ENCODE peak calls at places on chromosomes 7 and 10, in nine cellular contexts. T is testis, O is gastrocnemius medialis, U is cardiac muscle cell, B is DND-41, K is transverse colon, Y is astrocyte, J is HepG2, G is lower lobe of right lung. P is an unnamed sample.

GRCh38 chr7:73704640-73705550 is 14.6 kb downstream of the STX1A start:
- DNase-seq in T (no peak), O (no peak), U (no peak), B (no peak), K (no peak), Y (peak; percentile 79), J (no peak), G (peak; percentile 65), P (no peak)

GRCh38 chr7:50956522-50957155 is 173.9 kb upstream of the GRB10 start:
- DNase-seq in T (no peak), O (peak; percentile 51), U (no peak), B (no peak), K (no peak), Y (no peak), J (no peak), G (no peak), P (no peak)

GRCh38 chr10:35635576-35635975 is 6.5 kb downstream of the FZD8 start:
- DNase-seq in T (peak; percentile 57), O (no peak), U (peak; percentile 81), B (peak; percentile 50), K (peak; percentile 33), Y (peak; percentile 35), J (peak; percentile 66), G (no peak), P (peak; percentile 60)

GRCh38 chr7:99001482-99002145 is 123.3 kb downstream of the TRRAP start:
- DNase-seq in T (peak; percentile 7), O (no peak), U (no peak), B (no peak), K (no peak), Y (peak; percentile 22), J (no peak), G (no peak), P (no peak)

GRCh38 chr10:14163374-14164125 is 167.2 kb downstream of the FRMD4A start:
- DNase-seq in T (no peak), O (no peak), U (no peak), B (no peak), K (no peak), Y (no peak), J (no peak), G (no peak), P (no peak)

GRCh38 chr10:24465899-24466615 is 257.1 kb downstream of the KIAA1217 start:
- DNase-seq in T (peak; percentile 63), O (peak; percentile 45), U (no peak), B (no peak), K (peak; percentile 59), Y (peak; percentile 98), J (peak; percentile 92), G (no peak), P (peak; percentile 78)

GRCh38 chr7:70694357-70694908 is 437.5 kb upstream of the GALNT17 start:
- DNase-seq in T (peak; percentile 35), O (no peak), U (peak; percentile 70), B (peak; percentile 57), K (peak; percentile 48), Y (peak; percentile 29), J (no peak), G (peak; percentile 53), P (peak; percentile 47)

GRCh38 chr10:69316313-69317059 is 38.2 kb downstream of the HK1 start:
- DNase-seq in T (no peak), O (no peak), U (no peak), B (no peak), K (no peak), Y (no peak), J (no peak), G (no peak), P (no peak)

GRCh38 chr7:106683941-106684340 is 23.0 kb upstream of the CCDC71L start:
- DNase-seq in T (no peak), O (no peak), U (no peak), B (no peak), K (no peak), Y (no peak), J (no peak), G (no peak), P (no peak)

GRCh38 chr10:77836299-77836820 is 90.2 kb downstream of the DLG5 start:
- DNase-seq in T (peak; percentile 68), O (peak; percentile 56), U (peak; percentile 8), B (peak; percentile 90), K (peak; percentile 68), Y (no peak), J (no peak), G (peak; percentile 74), P (no peak)

GRCh38 chr7:26346611-26347200 is 55.0 kb downstream of the SNX10 start:
- DNase-seq in T (no peak), O (no peak), U (no peak), B (no peak), K (peak; percentile 47), Y (peak; percentile 54), J (no peak), G (no peak), P (no peak)

GRCh38 chr10:69416695-69417094 is at the start of gene TACR2:
- DNase-seq in T (no peak), O (no peak), U (no peak), B (no peak), K (peak; percentile 48), Y (no peak), J (no peak), G (no peak), P (no peak)

GRCh38 chr10:7824251-7824650 is 5.9 kb downstream of the TAF3 start:
- DNase-seq in T (no peak), O (no peak), U (no peak), B (no peak), K (no peak), Y (no peak), J (no peak), G (no peak), P (no peak)

GRCh38 chr10:26112532-26112931 is 104.0 kb upstream of the GAD2 start:
- DNase-seq in T (no peak), O (no peak), U (peak; percentile 34), B (no peak), K (no peak), Y (peak; percentile 21), J (no peak), G (no peak), P (no peak)

GRCh38 chr7:45211958-45212357 is 54.4 kb downstream of the RAMP3 start:
- DNase-seq in T (no peak), O (no peak), U (no peak), B (no peak), K (no peak), Y (no peak), J (no peak), G (no peak), P (no peak)

GRCh38 chr10:33735463-33735862 is 401.0 kb upstream of the NRP1 start:
- DNase-seq in T (no peak), O (no peak), U (no peak), B (no peak), K (no peak), Y (no peak), J (no peak), G (no peak), P (no peak)

GRCh38 chr7:137840183-137840779 is 6.5 kb downstream of the DGKI start:
- DNase-seq in T (no peak), O (no peak), U (no peak), B (no peak), K (no peak), Y (no peak), J (no peak), G (no peak), P (no peak)
- H3K4me3 ChIP-seq in T (no peak overlapping the region), O (no peak overlapping the region), U (no peak overlapping the region), B (no peak overlapping the region), K (no peak overlapping the region), Y (no peak overlapping the region), J (no peak overlapping the region), G (no peak overlapping the region), P (no peak overlapping the region)

DNA sequence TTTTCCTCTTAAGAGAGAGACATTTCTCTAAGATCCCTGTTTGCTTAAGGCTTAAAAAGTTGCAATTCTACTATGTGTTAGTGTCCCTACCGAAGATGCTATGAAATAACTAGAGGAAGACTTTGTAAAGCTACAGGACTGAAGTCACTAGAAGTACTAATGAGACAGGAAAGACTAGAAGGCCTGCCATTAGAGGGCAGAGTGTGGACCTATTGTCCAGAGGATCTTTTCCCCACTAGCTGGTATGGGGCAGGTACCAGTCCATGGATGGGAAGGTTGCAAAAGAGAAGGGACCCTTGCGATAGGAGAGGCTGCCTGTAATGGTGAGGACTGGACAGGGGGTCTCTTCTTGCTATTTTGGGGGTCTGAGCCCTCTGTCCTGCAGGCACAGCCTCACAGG is 178.1 kb downstream of the TMEM178B start:
- DNase-seq in T (no peak), O (no peak), U (peak; percentile 5), B (no peak), K (no peak), Y (no peak), J (no peak), G (no peak), P (no peak)
- H3K36me3 ChIP-seq in T (no peaks in the 10 kb centered on the region), O (no peaks in the 10 kb centered on the region), U (no peaks in the 10 kb centered on the region), B (no peaks in the 10 kb centered on the region), K (no peaks in the 10 kb centered on the region), Y (no peaks in the 10 kb centered on the region), J (no peaks in the 10 kb centered on the region), G (no peaks in the 10 kb centered on the region), P (no peaks in the 10 kb centered on the region)

DNA sequence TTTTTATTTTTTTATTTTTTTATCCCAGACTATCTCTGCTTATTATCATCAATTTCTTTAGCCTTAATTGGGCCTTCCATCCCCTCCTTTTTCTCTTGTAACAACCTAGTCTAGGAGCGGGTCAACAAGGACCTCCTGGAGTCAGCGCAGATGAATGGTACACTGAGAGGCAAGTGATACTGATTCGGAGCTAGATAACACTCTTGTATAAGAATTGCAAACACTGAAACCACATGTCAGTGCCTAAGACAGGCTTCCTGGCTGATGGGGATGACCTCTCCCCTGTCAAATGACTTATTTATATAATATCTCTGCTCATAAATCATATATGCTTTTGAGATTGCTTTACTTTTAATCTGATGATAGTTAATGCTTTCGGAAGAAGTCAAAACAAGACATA is 22.7 kb downstream of the BPGM start:
- DNase-seq in T (no peak), O (no peak), U (no peak), B (no peak), K (no peak), Y (no peak), J (no peak), G (no peak), P (no peak)
- H3K4me3 ChIP-seq in T (no peak overlapping the region), O (no peak overlapping the region), U (no peak overlapping the region), B (peak overlapping the region; percentile 30), K (no peak overlapping the region), Y (peak overlapping the region; percentile 24), J (no peak overlapping the region), G (no peak overlapping the region), P (no peak overlapping the region)

GRCh38 chr10:71820966-71821365 is 30.1 kb downstream of the PSAP start:
- DNase-seq in T (no peak), O (no peak), U (no peak), B (no peak), K (no peak), Y (no peak), J (no peak), G (no peak), P (no peak)
- H3K36me3 ChIP-seq in T (no peaks in the 10 kb centered on the region), O (peaks cover 100% of the 10 kb centered on the region), U (peaks cover 75% of the 10 kb centered on the region), B (peaks cover 99% of the 10 kb centered on the region), K (peaks cover 87% of the 10 kb centered on the region), Y (peaks cover 63% of the 10 kb centered on the region), J (peaks cover 60% of the 10 kb centered on the region), G (peaks cover 100% of the 10 kb centered on the region), P (peaks cover 25% of the 10 kb centered on the region)

GRCh38 chr10:44962870-44963738 is 3.5 kb downstream of the RASSF4 start:
- DNase-seq in T (no peak), O (peak; percentile 71), U (peak; percentile 45), B (peak; percentile 38), K (peak; percentile 55), Y (no peak), J (peak; percentile 61), G (no peak), P (no peak)
- H3K4me3 ChIP-seq in T (no peak overlapping the region), O (peak overlapping the region; percentile 21), U (no peak overlapping the region), B (no peak overlapping the region), K (no peak overlapping the region), Y (no peak overlapping the region), J (peak overlapping the region; percentile 58), G (peak overlapping the region; percentile 24), P (no peak overlapping the region)

P was measured in Caco-2.